ENCODE peak calls at places on chromosomes 12 and 14, in six cellular contexts. One of them, this sample, is unnamed.

GRCh38 chr12:104976703-104977102 is 9.4 kb upstream of the NOPCHAP1 start:
- DNase-seq in A549: no peak
- DNase-seq in K562: no peak
- DNase-seq in HepG2: no peak
- DNase-seq in GM12878: no peak
- DNase-seq in endothelial cell of umbilical vein: no peak
- DNase-seq in this sample: no peak

GRCh38 chr14:35965425-35965824 is 139.3 kb downstream of the BRMS1L start:
- DNase-seq in A549: no peak
- DNase-seq in HepG2: no peak
- DNase-seq in endothelial cell of umbilical vein: no peak
- DNase-seq in GM12878: no peak
- DNase-seq in K562: no peak
- DNase-seq in this sample: no peak

GRCh38 chr12:112901271-112901670 is 5.5 kb upstream of the OAS1 start:
- DNase-seq in HepG2: no peak
- DNase-seq in K562: no peak
- DNase-seq in GM12878: no peak
- DNase-seq in endothelial cell of umbilical vein: peak; percentile 12
- DNase-seq in A549: no peak
- DNase-seq in this sample: no peak

GRCh38 chr12:53644133-53644532 is 18.0 kb upstream of the ATF7 start:
- DNase-seq in A549: no peak
- DNase-seq in GM12878: no peak
- DNase-seq in HepG2: no peak
- DNase-seq in K562: no peak
- DNase-seq in endothelial cell of umbilical vein: no peak
- DNase-seq in this sample: no peak

GRCh38 chr12:3085341-3086125 is 8.4 kb downstream of the TSPAN9 start:
- DNase-seq in GM12878: no peak
- DNase-seq in endothelial cell of umbilical vein: no peak
- DNase-seq in HepG2: peak; percentile 79
- DNase-seq in A549: no peak
- DNase-seq in K562: peak; percentile 3
- DNase-seq in this sample: no peak

GRCh38 chr12:1418144-1418543 is 176.2 kb downstream of the FBXL14 start:
- DNase-seq in A549: no peak
- DNase-seq in K562: no peak
- DNase-seq in endothelial cell of umbilical vein: peak; percentile 7
- DNase-seq in HepG2: no peak
- DNase-seq in GM12878: no peak
- DNase-seq in this sample: no peak

GRCh38 chr12:49748306-49748705 is 6.9 kb downstream of the TMBIM6 start:
- DNase-seq in K562: no peak
- DNase-seq in HepG2: no peak
- DNase-seq in A549: no peak
- DNase-seq in endothelial cell of umbilical vein: no peak
- DNase-seq in GM12878: no peak
- DNase-seq in this sample: no peak

GRCh38 chr12:55653031-55653430 is 16.3 kb downstream of the OR10P1 start:
- DNase-seq in A549: no peak
- DNase-seq in GM12878: no peak
- DNase-seq in endothelial cell of umbilical vein: no peak
- DNase-seq in HepG2: no peak
- DNase-seq in K562: no peak
- DNase-seq in this sample: no peak

GRCh38 chr12:92063641-92064040 is 82.0 kb downstream of the BTG1 start:
- DNase-seq in GM12878: no peak
- DNase-seq in endothelial cell of umbilical vein: no peak
- DNase-seq in A549: peak; percentile 42
- DNase-seq in K562: no peak
- DNase-seq in HepG2: no peak
- DNase-seq in this sample: no peak

GRCh38 chr12:1972856-1973317 is 31.4 kb downstream of the DCP1B start:
- DNase-seq in endothelial cell of umbilical vein: peak; percentile 65
- DNase-seq in K562: no peak
- DNase-seq in GM12878: no peak
- DNase-seq in HepG2: no peak
- DNase-seq in A549: no peak
- DNase-seq in this sample: no peak

GRCh38 chr12:32542550-32543229 is 136.4 kb upstream of the DNM1L start:
- DNase-seq in endothelial cell of umbilical vein: no peak
- DNase-seq in A549: no peak
- DNase-seq in K562: no peak
- DNase-seq in HepG2: no peak
- DNase-seq in GM12878: no peak
- DNase-seq in this sample: no peak

GRCh38 chr12:39867631-39868030 is 238.2 kb downstream of the SLC2A13 start:
- DNase-seq in K562: no peak
- DNase-seq in GM12878: no peak
- DNase-seq in HepG2: no peak
- DNase-seq in endothelial cell of umbilical vein: no peak
- DNase-seq in A549: no peak
- DNase-seq in this sample: no peak

GRCh38 chr12:123601602-123602489 is at the start of gene DDX55:
- DNase-seq in GM12878: peak; percentile 23
- DNase-seq in A549: peak; percentile 91
- DNase-seq in HepG2: peak; percentile 73
- DNase-seq in K562: peak; percentile 85
- DNase-seq in endothelial cell of umbilical vein: peak; percentile 83
- DNase-seq in this sample: peak; percentile 95

GRCh38 chr12:123608192-123608591 is 6.3 kb downstream of the DDX55 start:
- DNase-seq in A549: no peak
- DNase-seq in endothelial cell of umbilical vein: no peak
- DNase-seq in HepG2: no peak
- DNase-seq in K562: no peak
- DNase-seq in GM12878: no peak
- DNase-seq in this sample: no peak

GRCh38 chr12:123602651-123603195 is 824 bp downstream of the DDX55 start:
- DNase-seq in HepG2: no peak
- DNase-seq in K562: no peak
- DNase-seq in A549: no peak
- DNase-seq in endothelial cell of umbilical vein: no peak
- DNase-seq in GM12878: no peak
- DNase-seq in this sample: peak; percentile 67

DNA sequence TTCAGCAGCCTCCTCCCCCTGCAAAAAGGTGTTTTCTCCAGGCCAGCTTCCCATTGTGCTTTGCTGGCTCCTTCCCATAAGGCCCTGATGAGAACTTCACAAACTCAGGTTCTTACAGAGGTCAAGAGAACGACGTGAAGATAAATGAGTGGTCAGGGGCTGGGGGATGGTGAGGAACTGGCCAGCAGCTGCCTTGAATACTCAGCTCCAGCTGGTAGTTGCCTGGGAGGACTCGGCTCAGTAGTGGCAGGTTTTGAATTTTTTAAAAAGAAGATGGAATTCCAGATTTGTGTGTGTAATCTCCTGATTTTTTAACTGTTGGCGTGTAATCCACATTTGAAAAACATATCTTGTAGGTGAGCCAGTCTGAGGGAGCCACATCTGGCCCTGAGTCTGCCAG is 5.9 kb downstream of the DDX55 start:
- DNase-seq in A549: no peak
- DNase-seq in K562: no peak
- DNase-seq in endothelial cell of umbilical vein: no peak
- DNase-seq in HepG2: no peak
- DNase-seq in GM12878: no peak
- DNase-seq in this sample: no peak
- TF ChIP-seq MYC in A549: no peak
- TF ChIP-seq MYC in K562: no peak
- TF ChIP-seq MYC in endothelial cell of umbilical vein: no peak
- TF ChIP-seq MYC in HepG2: no peak
- TF ChIP-seq MYC in GM12878: no peak
- TF ChIP-seq MYC in this sample: no peak

GRCh38 chr12:116055895-116056607 is 221.4 kb downstream of the MED13L start:
- DNase-seq in A549: no peak
- DNase-seq in GM12878: no peak
- DNase-seq in HepG2: no peak
- DNase-seq in endothelial cell of umbilical vein: no peak
- DNase-seq in K562: no peak
- DNase-seq in this sample: no peak

GRCh38 chr12:116057356-116057755 is 220.1 kb downstream of the MED13L start:
- DNase-seq in GM12878: no peak
- DNase-seq in HepG2: no peak
- DNase-seq in endothelial cell of umbilical vein: no peak
- DNase-seq in K562: no peak
- DNase-seq in A549: no peak
- DNase-seq in this sample: no peak

GRCh38 chr12:116059901-116060300 is 217.6 kb downstream of the MED13L start:
- DNase-seq in GM12878: no peak
- DNase-seq in K562: no peak
- DNase-seq in HepG2: peak; percentile 4
- DNase-seq in A549: no peak
- DNase-seq in endothelial cell of umbilical vein: no peak
- DNase-seq in this sample: no peak

GRCh38 chr12:116060765-116061164 is 216.7 kb downstream of the MED13L start:
- DNase-seq in GM12878: peak; percentile 37
- DNase-seq in HepG2: no peak
- DNase-seq in K562: no peak
- DNase-seq in endothelial cell of umbilical vein: no peak
- DNase-seq in A549: no peak
- DNase-seq in this sample: peak; percentile 43

DNA sequence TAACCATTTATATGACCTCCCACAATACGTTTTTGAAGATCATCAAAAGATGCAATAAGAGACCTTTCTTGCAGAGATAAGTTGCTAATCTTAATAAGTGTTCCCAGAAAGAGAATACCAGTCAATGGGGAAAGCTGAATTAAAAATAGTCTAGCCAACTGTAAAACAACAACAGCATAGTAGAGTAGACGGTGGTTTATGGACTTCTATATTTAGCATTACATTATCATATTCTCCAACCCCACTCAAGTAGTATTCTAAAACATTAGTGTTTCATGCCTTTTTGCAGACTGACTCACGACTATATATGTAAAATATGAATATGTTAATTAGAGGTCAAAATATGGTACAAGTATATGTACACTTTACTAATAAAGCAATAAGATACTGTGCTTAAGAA is 218.9 kb downstream of the MED13L start:
- DNase-seq in GM12878: no peak
- DNase-seq in A549: no peak
- DNase-seq in K562: no peak
- DNase-seq in endothelial cell of umbilical vein: no peak
- DNase-seq in HepG2: no peak
- DNase-seq in this sample: no peak
- TF ChIP-seq POLR2A in GM12878: no peak
- TF ChIP-seq POLR2A in A549: no peak
- TF ChIP-seq POLR2A in K562: no peak
- TF ChIP-seq POLR2A in endothelial cell of umbilical vein: no peak
- TF ChIP-seq POLR2A in HepG2: no peak
- TF ChIP-seq POLR2A in this sample: no peak

DNA sequence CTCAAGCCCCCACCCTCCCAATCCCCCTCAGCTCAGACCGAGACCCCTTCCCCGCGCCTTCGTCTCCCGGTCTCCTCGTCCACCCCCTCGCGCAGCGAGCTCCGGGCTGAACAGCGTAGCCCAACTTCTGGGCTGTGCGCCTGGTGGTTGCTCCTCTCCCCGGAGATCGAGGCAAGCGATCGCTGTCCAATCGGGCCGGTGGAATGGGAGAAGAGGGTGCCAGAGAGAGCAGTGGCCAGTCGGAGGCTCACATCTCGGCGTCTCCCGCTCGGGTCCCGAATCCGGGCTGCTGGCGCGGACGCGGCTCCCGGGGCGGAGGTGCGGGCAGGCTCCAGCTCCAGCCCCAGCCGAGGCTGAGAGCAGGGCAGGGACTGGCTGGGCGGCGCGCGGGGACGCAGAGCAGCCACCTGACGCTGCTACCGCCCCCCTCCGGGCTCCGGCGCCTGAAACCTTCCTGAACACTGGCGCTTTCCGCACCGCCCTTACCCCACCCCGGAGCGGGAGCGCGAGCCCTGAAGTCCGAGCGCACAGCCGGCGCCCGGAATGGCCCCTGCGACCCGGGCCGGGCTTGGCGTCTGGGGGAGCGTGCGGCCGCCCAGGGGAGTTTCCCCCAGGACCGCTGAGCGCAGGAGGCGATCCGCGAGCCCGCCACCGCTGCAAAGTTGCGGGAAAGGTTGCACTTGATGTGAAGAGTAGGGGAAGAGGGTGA is 508 bp upstream of the KCNH5 start:
- DNase-seq in K562: no peak
- DNase-seq in endothelial cell of umbilical vein: no peak
- DNase-seq in HepG2: peak; percentile 12
- DNase-seq in A549: peak; percentile 37
- DNase-seq in GM12878: no peak
- DNase-seq in this sample: no peak
- TF ChIP-seq MYC in K562: no peak
- TF ChIP-seq MYC in endothelial cell of umbilical vein: no peak
- TF ChIP-seq MYC in HepG2: no peak
- TF ChIP-seq MYC in A549: no peak
- TF ChIP-seq MYC in GM12878: no peak
- TF ChIP-seq MYC in this sample: no peak

DNA sequence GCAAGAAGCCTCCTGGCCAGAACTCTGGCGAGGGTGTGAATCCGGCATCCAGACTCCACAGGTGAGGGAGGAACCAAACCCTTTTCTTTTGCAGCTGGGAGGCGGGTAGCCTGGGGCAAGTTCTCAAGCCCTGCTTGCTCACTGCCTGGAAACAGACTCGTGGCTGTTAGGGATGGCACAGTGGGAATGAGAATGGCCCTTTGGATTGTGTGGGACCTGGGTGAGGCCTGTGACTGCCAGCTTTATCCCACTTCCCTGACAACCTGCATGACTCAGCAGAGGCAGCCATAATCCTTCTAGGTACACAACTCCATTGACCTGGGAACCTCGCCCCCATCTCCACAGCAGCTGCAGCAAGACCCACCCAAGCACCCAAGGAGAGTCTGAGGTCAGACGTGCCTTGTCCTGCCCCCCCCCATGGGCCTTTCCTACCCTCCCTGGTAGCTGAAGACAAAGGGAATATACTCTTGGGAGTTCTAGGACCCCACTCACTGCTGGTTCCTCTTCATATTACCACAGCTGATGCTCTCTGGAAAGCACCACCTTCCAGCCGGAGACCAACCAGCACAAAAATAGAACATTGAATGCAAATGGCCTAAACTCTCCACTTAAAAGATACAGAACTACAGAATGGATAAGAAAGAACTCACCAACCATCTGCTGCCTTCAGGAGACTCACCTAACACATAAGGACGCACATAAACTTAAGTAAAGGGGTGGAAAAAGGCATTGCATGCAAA is 5.1 kb upstream of the GPR33 start:
- DNase-seq in endothelial cell of umbilical vein: no peak
- DNase-seq in HepG2: no peak
- DNase-seq in A549: peak; percentile 7
- DNase-seq in K562: no peak
- DNase-seq in GM12878: no peak
- DNase-seq in this sample: no peak
- TF ChIP-seq POLR2A in endothelial cell of umbilical vein: no peak
- TF ChIP-seq POLR2A in HepG2: no peak
- TF ChIP-seq POLR2A in A549: no peak
- TF ChIP-seq POLR2A in K562: no peak
- TF ChIP-seq POLR2A in GM12878: no peak
- TF ChIP-seq POLR2A in this sample: no peak

GRCh38 chr12:118061876-118062791 is 1.2 kb upstream of the WSB2 start:
- DNase-seq in endothelial cell of umbilical vein: peak; percentile 49
- DNase-seq in K562: peak; percentile 54
- DNase-seq in A549: peak; percentile 74
- DNase-seq in GM12878: no peak
- DNase-seq in HepG2: no peak
- DNase-seq in this sample: peak; percentile 22
- TF ChIP-seq MYC in endothelial cell of umbilical vein: no peak
- TF ChIP-seq MYC in K562: no peak
- TF ChIP-seq MYC in A549: no peak
- TF ChIP-seq MYC in GM12878: no peak
- TF ChIP-seq MYC in HepG2: no peak
- TF ChIP-seq MYC in this sample: no peak

This sample was measured in NB4.